ENCODE peak calls at places on chromosomes 5 and 9, in nine cellular contexts. One of them, this sample, is unnamed.
A peak's percentile ranks its signal among the peaks of the same experiment; 100 is the strongest.

GRCh38 chr9:132408521-132408920 is 1.5 kb upstream of the CFAP77 start:
- DNase-seq in stromal cell of bone marrow: no peak
- DNase-seq in LHCN-M2: no peak
- DNase-seq in NCI-H774: no peak
- DNase-seq in T-cell: no peak
- DNase-seq in Right ventricle myocardium superior: peak; percentile 83
- DNase-seq in NCI-H345: no peak
- DNase-seq in thyroid gland: no peak
- DNase-seq in central memory CD8-positive, alpha-beta T cell: no peak
- DNase-seq in this sample: no peak

GRCh38 chr9:14146201-14146890 is 167.6 kb downstream of the NFIB start:
- DNase-seq in NCI-H774: no peak
- DNase-seq in thyroid gland: no peak
- DNase-seq in stromal cell of bone marrow: peak; percentile 41
- DNase-seq in Right ventricle myocardium superior: no peak
- DNase-seq in central memory CD8-positive, alpha-beta T cell: no peak
- DNase-seq in NCI-H345: no peak
- DNase-seq in T-cell: no peak
- DNase-seq in LHCN-M2: no peak
- DNase-seq in this sample: no peak

GRCh38 chr5:155087036-155087435 is 73.5 kb downstream of the KIF4B start:
- DNase-seq in T-cell: no peak
- DNase-seq in LHCN-M2: no peak
- DNase-seq in central memory CD8-positive, alpha-beta T cell: no peak
- DNase-seq in thyroid gland: no peak
- DNase-seq in NCI-H345: no peak
- DNase-seq in stromal cell of bone marrow: no peak
- DNase-seq in Right ventricle myocardium superior: no peak
- DNase-seq in NCI-H774: no peak
- DNase-seq in this sample: no peak

GRCh38 chr5:171521219-171521633 is 101.8 kb downstream of the FGF18 start:
- DNase-seq in NCI-H774: no peak
- DNase-seq in stromal cell of bone marrow: peak; percentile 85
- DNase-seq in NCI-H345: no peak
- DNase-seq in LHCN-M2: peak; percentile 95
- DNase-seq in central memory CD8-positive, alpha-beta T cell: no peak
- DNase-seq in Right ventricle myocardium superior: no peak
- DNase-seq in T-cell: no peak
- DNase-seq in thyroid gland: no peak
- DNase-seq in this sample: no peak

GRCh38 chr9:34514401-34514800 is 8.4 kb downstream of the ENHO start:
- DNase-seq in NCI-H345: no peak
- DNase-seq in T-cell: no peak
- DNase-seq in Right ventricle myocardium superior: no peak
- DNase-seq in stromal cell of bone marrow: no peak
- DNase-seq in LHCN-M2: no peak
- DNase-seq in thyroid gland: no peak
- DNase-seq in NCI-H774: no peak
- DNase-seq in central memory CD8-positive, alpha-beta T cell: no peak
- DNase-seq in this sample: no peak

GRCh38 chr5:128084228-128085167 is 932 bp downstream of the SLC12A2 start:
- DNase-seq in NCI-H345: peak; percentile 32
- DNase-seq in stromal cell of bone marrow: no peak
- DNase-seq in T-cell: peak; percentile 37
- DNase-seq in Right ventricle myocardium superior: peak; percentile 61
- DNase-seq in central memory CD8-positive, alpha-beta T cell: peak; percentile 24
- DNase-seq in thyroid gland: peak; percentile 43
- DNase-seq in LHCN-M2: peak; percentile 44
- DNase-seq in NCI-H774: no peak
- DNase-seq in this sample: peak; percentile 64

GRCh38 chr9:137679249-137679648 is 60.4 kb downstream of the EHMT1 start:
- DNase-seq in NCI-H345: no peak
- DNase-seq in LHCN-M2: no peak
- DNase-seq in thyroid gland: no peak
- DNase-seq in stromal cell of bone marrow: no peak
- DNase-seq in NCI-H774: no peak
- DNase-seq in T-cell: no peak
- DNase-seq in Right ventricle myocardium superior: no peak
- DNase-seq in central memory CD8-positive, alpha-beta T cell: no peak
- DNase-seq in this sample: no peak

GRCh38 chr9:1745980-1746379 is 269.2 kb upstream of the SMARCA2 start:
- DNase-seq in thyroid gland: no peak
- DNase-seq in NCI-H345: no peak
- DNase-seq in stromal cell of bone marrow: no peak
- DNase-seq in central memory CD8-positive, alpha-beta T cell: no peak
- DNase-seq in T-cell: no peak
- DNase-seq in NCI-H774: no peak
- DNase-seq in Right ventricle myocardium superior: no peak
- DNase-seq in LHCN-M2: no peak
- DNase-seq in this sample: no peak

GRCh38 chr5:67287795-67288194 is 91.2 kb upstream of the CD180 start:
- DNase-seq in thyroid gland: no peak
- DNase-seq in central memory CD8-positive, alpha-beta T cell: no peak
- DNase-seq in T-cell: no peak
- DNase-seq in Right ventricle myocardium superior: no peak
- DNase-seq in LHCN-M2: peak; percentile 64
- DNase-seq in NCI-H774: no peak
- DNase-seq in NCI-H345: no peak
- DNase-seq in stromal cell of bone marrow: peak; percentile 64
- DNase-seq in this sample: no peak

GRCh38 chr9:97046228-97046627 is 7.3 kb upstream of the CTSV start:
- DNase-seq in Right ventricle myocardium superior: no peak
- DNase-seq in NCI-H345: peak; percentile 84
- DNase-seq in stromal cell of bone marrow: no peak
- DNase-seq in central memory CD8-positive, alpha-beta T cell: no peak
- DNase-seq in thyroid gland: peak; percentile 93
- DNase-seq in NCI-H774: peak; percentile 88
- DNase-seq in T-cell: no peak
- DNase-seq in LHCN-M2: no peak
- DNase-seq in this sample: peak; percentile 73

GRCh38 chr5:133816791-133817190 is 151.6 kb downstream of the C5orf15 start:
- DNase-seq in stromal cell of bone marrow: no peak
- DNase-seq in NCI-H774: no peak
- DNase-seq in LHCN-M2: no peak
- DNase-seq in thyroid gland: no peak
- DNase-seq in central memory CD8-positive, alpha-beta T cell: no peak
- DNase-seq in Right ventricle myocardium superior: no peak
- DNase-seq in T-cell: no peak
- DNase-seq in NCI-H345: no peak
- DNase-seq in this sample: no peak

GRCh38 chr5:79255786-79256557 is 20.0 kb downstream of the JMY start:
- DNase-seq in Right ventricle myocardium superior: no peak
- DNase-seq in LHCN-M2: peak; percentile 42
- DNase-seq in NCI-H774: no peak
- DNase-seq in stromal cell of bone marrow: no peak
- DNase-seq in T-cell: no peak
- DNase-seq in central memory CD8-positive, alpha-beta T cell: no peak
- DNase-seq in NCI-H345: peak; percentile 18
- DNase-seq in thyroid gland: peak; percentile 42
- DNase-seq in this sample: no peak

GRCh38 chr5:2833513-2833912 is 82.0 kb upstream of the IRX2 start:
- DNase-seq in LHCN-M2: no peak
- DNase-seq in T-cell: no peak
- DNase-seq in Right ventricle myocardium superior: no peak
- DNase-seq in NCI-H345: no peak
- DNase-seq in stromal cell of bone marrow: no peak
- DNase-seq in NCI-H774: no peak
- DNase-seq in thyroid gland: no peak
- DNase-seq in central memory CD8-positive, alpha-beta T cell: no peak
- DNase-seq in this sample: no peak